ENCODE peak calls at places on chromosomes 16 and 17, in eight cellular contexts. One of them, this sample, is unnamed.

GRCh38 chr17:75896360-75897075 is at the start of gene TRIM65:
- DNase-seq in bronchial epithelial cell: peak
- DNase-seq in kidney: peak
- DNase-seq in transverse colon: peak
- DNase-seq in CD8-positive, alpha-beta T cell: peak
- DNase-seq in heart right ventricle: peak
- DNase-seq in left ventricle myocardium inferior: peak
- DNase-seq in NB4: peak
- DNase-seq in this sample: no peak

GRCh38 chr17:38706625-38707298 is 1.7 kb downstream of the MLLT6 start:
- DNase-seq in bronchial epithelial cell: no peak
- DNase-seq in kidney: peak
- DNase-seq in transverse colon: no peak
- DNase-seq in CD8-positive, alpha-beta T cell: no peak
- DNase-seq in heart right ventricle: no peak
- DNase-seq in left ventricle myocardium inferior: no peak
- DNase-seq in NB4: peak
- DNase-seq in this sample: no peak

GRCh38 chr17:19386276-19386863 is 620 bp downstream of the MFAP4 start:
- DNase-seq in bronchial epithelial cell: peak
- DNase-seq in kidney: peak
- DNase-seq in transverse colon: peak
- DNase-seq in CD8-positive, alpha-beta T cell: no peak
- DNase-seq in heart right ventricle: peak
- DNase-seq in left ventricle myocardium inferior: peak
- DNase-seq in NB4: peak
- DNase-seq in this sample: no peak

GRCh38 chr16:54699656-54700055 is 231.0 kb upstream of the IRX5 start:
- DNase-seq in bronchial epithelial cell: no peak
- DNase-seq in kidney: no peak
- DNase-seq in transverse colon: no peak
- DNase-seq in CD8-positive, alpha-beta T cell: no peak
- DNase-seq in heart right ventricle: no peak
- DNase-seq in left ventricle myocardium inferior: no peak
- DNase-seq in NB4: no peak
- DNase-seq in this sample: no peak

GRCh38 chr17:14470417-14470816 is 169.5 kb downstream of the HS3ST3B1 start:
- DNase-seq in bronchial epithelial cell: no peak
- DNase-seq in kidney: no peak
- DNase-seq in transverse colon: no peak
- DNase-seq in CD8-positive, alpha-beta T cell: no peak
- DNase-seq in heart right ventricle: no peak
- DNase-seq in left ventricle myocardium inferior: no peak
- DNase-seq in NB4: no peak
- DNase-seq in this sample: no peak

GRCh38 chr17:78378225-78379133 is at the start of gene PGS1:
- DNase-seq in bronchial epithelial cell: peak
- DNase-seq in kidney: peak
- DNase-seq in transverse colon: peak
- DNase-seq in CD8-positive, alpha-beta T cell: peak
- DNase-seq in heart right ventricle: peak
- DNase-seq in left ventricle myocardium inferior: peak
- DNase-seq in NB4: peak
- DNase-seq in this sample: no peak

GRCh38 chr16:55487048-55487803 is 8.2 kb downstream of the MMP2 start:
- DNase-seq in bronchial epithelial cell: no peak
- DNase-seq in kidney: no peak
- DNase-seq in transverse colon: no peak
- DNase-seq in CD8-positive, alpha-beta T cell: no peak
- DNase-seq in heart right ventricle: no peak
- DNase-seq in left ventricle myocardium inferior: peak
- DNase-seq in NB4: no peak
- DNase-seq in this sample: no peak

GRCh38 chr17:48611213-48611612 is 396 bp upstream of the HOXB7 start:
- DNase-seq in bronchial epithelial cell: no peak
- DNase-seq in kidney: peak
- DNase-seq in transverse colon: no peak
- DNase-seq in CD8-positive, alpha-beta T cell: no peak
- DNase-seq in heart right ventricle: no peak
- DNase-seq in left ventricle myocardium inferior: no peak
- DNase-seq in NB4: no peak
- DNase-seq in this sample: no peak

GRCh38 chr16:68311316-68311620 is 449 bp downstream of the PRMT7 start:
- DNase-seq in bronchial epithelial cell: no peak
- DNase-seq in kidney: no peak
- DNase-seq in transverse colon: no peak
- DNase-seq in CD8-positive, alpha-beta T cell: no peak
- DNase-seq in heart right ventricle: no peak
- DNase-seq in left ventricle myocardium inferior: no peak
- DNase-seq in NB4: peak
- DNase-seq in this sample: no peak

GRCh38 chr16:30660424-30661251 is 2.4 kb downstream of the FBRS start:
- DNase-seq in bronchial epithelial cell: peak
- DNase-seq in kidney: peak
- DNase-seq in transverse colon: peak
- DNase-seq in CD8-positive, alpha-beta T cell: peak
- DNase-seq in heart right ventricle: no peak
- DNase-seq in left ventricle myocardium inferior: no peak
- DNase-seq in NB4: peak
- DNase-seq in this sample: no peak

GRCh38 chr17:68421486-68421885 is 35.8 kb downstream of the WIPI1 start:
- DNase-seq in bronchial epithelial cell: no peak
- DNase-seq in kidney: no peak
- DNase-seq in transverse colon: no peak
- DNase-seq in CD8-positive, alpha-beta T cell: no peak
- DNase-seq in heart right ventricle: no peak
- DNase-seq in left ventricle myocardium inferior: no peak
- DNase-seq in NB4: no peak
- DNase-seq in this sample: no peak

GRCh38 chr16:9499921-9500593 is 408.6 kb downstream of the HAPSTR1 start:
- DNase-seq in bronchial epithelial cell: no peak
- DNase-seq in kidney: no peak
- DNase-seq in transverse colon: no peak
- DNase-seq in CD8-positive, alpha-beta T cell: no peak
- DNase-seq in heart right ventricle: peak
- DNase-seq in left ventricle myocardium inferior: peak
- DNase-seq in NB4: no peak
- DNase-seq in this sample: no peak

GRCh38 chr17:18158022-18158600 is 25.5 kb upstream of the ALKBH5 start:
- DNase-seq in bronchial epithelial cell: peak
- DNase-seq in kidney: peak
- DNase-seq in transverse colon: peak
- DNase-seq in CD8-positive, alpha-beta T cell: peak
- DNase-seq in heart right ventricle: peak
- DNase-seq in left ventricle myocardium inferior: peak
- DNase-seq in NB4: peak
- DNase-seq in this sample: no peak

GRCh38 chr17:82346342-82347300 is 12.4 kb upstream of the TEX19 start:
- DNase-seq in bronchial epithelial cell: no peak
- DNase-seq in kidney: no peak
- DNase-seq in transverse colon: no peak
- DNase-seq in CD8-positive, alpha-beta T cell: no peak
- DNase-seq in heart right ventricle: no peak
- DNase-seq in left ventricle myocardium inferior: no peak
- DNase-seq in NB4: peak
- DNase-seq in this sample: no peak

GRCh38 chr17:35161281-35161761 is 13.7 kb downstream of the UNC45B start:
- DNase-seq in bronchial epithelial cell: peak
- DNase-seq in kidney: no peak
- DNase-seq in transverse colon: no peak
- DNase-seq in CD8-positive, alpha-beta T cell: peak
- DNase-seq in heart right ventricle: no peak
- DNase-seq in left ventricle myocardium inferior: no peak
- DNase-seq in NB4: peak
- DNase-seq in this sample: no peak

GRCh38 chr16:24837969-24838368 is 7.8 kb upstream of the SLC5A11 start:
- DNase-seq in bronchial epithelial cell: no peak
- DNase-seq in kidney: no peak
- DNase-seq in transverse colon: no peak
- DNase-seq in CD8-positive, alpha-beta T cell: no peak
- DNase-seq in heart right ventricle: no peak
- DNase-seq in left ventricle myocardium inferior: no peak
- DNase-seq in NB4: no peak
- DNase-seq in this sample: no peak

GRCh38 chr16:71288570-71288889 is 672 bp downstream of the CMTR2 start:
- DNase-seq in bronchial epithelial cell: peak
- DNase-seq in kidney: no peak
- DNase-seq in transverse colon: no peak
- DNase-seq in CD8-positive, alpha-beta T cell: no peak
- DNase-seq in heart right ventricle: no peak
- DNase-seq in left ventricle myocardium inferior: no peak
- DNase-seq in NB4: no peak
- DNase-seq in this sample: no peak

GRCh38 chr16:80056334-80056733 is 455.8 kb upstream of the MAF start:
- DNase-seq in bronchial epithelial cell: no peak
- DNase-seq in kidney: no peak
- DNase-seq in transverse colon: no peak
- DNase-seq in CD8-positive, alpha-beta T cell: no peak
- DNase-seq in heart right ventricle: no peak
- DNase-seq in left ventricle myocardium inferior: no peak
- DNase-seq in NB4: no peak
- DNase-seq in this sample: no peak

GRCh38 chr17:82229686-82230626 is 1.1 kb downstream of the SLC16A3 start:
- DNase-seq in bronchial epithelial cell: no peak
- DNase-seq in kidney: peak
- DNase-seq in transverse colon: peak
- DNase-seq in CD8-positive, alpha-beta T cell: no peak
- DNase-seq in heart right ventricle: no peak
- DNase-seq in left ventricle myocardium inferior: no peak
- DNase-seq in NB4: peak
- DNase-seq in this sample: no peak

DNA sequence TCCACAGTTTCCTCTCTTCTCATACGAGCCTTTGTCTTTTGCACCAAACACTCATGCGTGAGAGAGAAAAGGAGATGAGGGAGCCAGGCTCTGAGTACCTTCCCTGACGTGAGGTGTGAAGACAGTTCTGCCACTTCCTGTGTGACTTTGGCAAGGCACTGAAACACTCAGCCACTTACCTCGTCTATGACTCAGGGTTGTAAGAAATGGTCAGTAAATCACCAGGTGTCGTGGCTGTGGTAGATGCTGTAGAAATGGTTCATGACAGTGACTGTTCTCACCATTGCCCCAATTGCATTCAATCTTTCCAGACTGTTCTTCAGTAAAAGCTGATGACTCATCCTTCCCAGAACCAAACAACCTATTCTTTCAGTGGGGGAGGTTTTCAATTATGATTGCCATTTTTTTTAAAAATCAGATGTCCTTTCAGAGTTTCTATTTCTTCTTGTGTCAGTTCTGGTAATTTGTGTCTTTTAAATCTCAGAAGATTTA is 49.2 kb upstream of the CBFA2T3 start:
- DNase-seq in bronchial epithelial cell: peak
- DNase-seq in kidney: no peak
- DNase-seq in transverse colon: no peak
- DNase-seq in CD8-positive, alpha-beta T cell: peak
- DNase-seq in heart right ventricle: no peak
- DNase-seq in left ventricle myocardium inferior: no peak
- DNase-seq in NB4: peak
- DNase-seq in this sample: no peak
- TF ChIP-seq CTCF in bronchial epithelial cell: no peak
- TF ChIP-seq CTCF in kidney: no peak
- TF ChIP-seq CTCF in transverse colon: no peak
- TF ChIP-seq CTCF in CD8-positive, alpha-beta T cell: no peak
- TF ChIP-seq CTCF in heart right ventricle: no peak
- TF ChIP-seq CTCF in left ventricle myocardium inferior: no peak
- TF ChIP-seq CTCF in NB4: no peak
- TF ChIP-seq CTCF in this sample: no peak

DNA sequence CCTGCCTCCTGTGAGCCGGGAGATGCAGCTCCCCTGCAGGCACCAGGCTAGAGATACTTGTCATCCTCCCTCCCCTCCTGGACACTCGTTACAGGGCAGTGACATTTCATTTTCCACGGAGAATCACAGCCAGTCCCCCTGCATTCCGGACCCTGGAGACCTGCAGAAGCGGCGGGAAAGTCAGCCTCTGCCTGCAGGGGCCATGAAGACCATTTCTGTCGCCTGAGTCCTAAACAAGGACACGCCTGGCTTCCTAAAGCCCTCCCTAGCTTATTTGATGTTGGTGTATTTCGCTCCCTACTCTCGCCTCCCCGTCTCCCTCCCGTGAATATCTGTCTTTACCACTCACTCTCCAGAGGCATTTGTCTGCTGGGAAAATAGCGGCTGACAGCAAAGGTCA is 447.4 kb upstream of the CDH5 start:
- DNase-seq in bronchial epithelial cell: no peak
- DNase-seq in kidney: no peak
- DNase-seq in transverse colon: no peak
- DNase-seq in CD8-positive, alpha-beta T cell: no peak
- DNase-seq in heart right ventricle: no peak
- DNase-seq in left ventricle myocardium inferior: no peak
- DNase-seq in NB4: no peak
- DNase-seq in this sample: no peak
- H3K4me3 ChIP-seq in bronchial epithelial cell: no peak
- H3K4me3 ChIP-seq in kidney: no peak
- H3K4me3 ChIP-seq in transverse colon: no peak
- H3K4me3 ChIP-seq in CD8-positive, alpha-beta T cell: no peak
- H3K4me3 ChIP-seq in heart right ventricle: no peak
- H3K4me3 ChIP-seq in left ventricle myocardium inferior: no peak
- H3K4me3 ChIP-seq in NB4: no peak
- H3K4me3 ChIP-seq in this sample: no peak

GRCh38 chr17:1629647-1630310 is 1.1 kb upstream of the SLC43A2 start:
- DNase-seq in bronchial epithelial cell: peak
- DNase-seq in kidney: peak
- DNase-seq in transverse colon: peak
- DNase-seq in CD8-positive, alpha-beta T cell: peak
- DNase-seq in heart right ventricle: peak
- DNase-seq in left ventricle myocardium inferior: peak
- DNase-seq in NB4: peak
- DNase-seq in this sample: no peak
- TF ChIP-seq CTCF in bronchial epithelial cell: peak
- TF ChIP-seq CTCF in kidney: peak
- TF ChIP-seq CTCF in transverse colon: peak
- TF ChIP-seq CTCF in CD8-positive, alpha-beta T cell: peak
- TF ChIP-seq CTCF in heart right ventricle: peak
- TF ChIP-seq CTCF in left ventricle myocardium inferior: peak
- TF ChIP-seq CTCF in NB4: peak
- TF ChIP-seq CTCF in this sample: peak

DNA sequence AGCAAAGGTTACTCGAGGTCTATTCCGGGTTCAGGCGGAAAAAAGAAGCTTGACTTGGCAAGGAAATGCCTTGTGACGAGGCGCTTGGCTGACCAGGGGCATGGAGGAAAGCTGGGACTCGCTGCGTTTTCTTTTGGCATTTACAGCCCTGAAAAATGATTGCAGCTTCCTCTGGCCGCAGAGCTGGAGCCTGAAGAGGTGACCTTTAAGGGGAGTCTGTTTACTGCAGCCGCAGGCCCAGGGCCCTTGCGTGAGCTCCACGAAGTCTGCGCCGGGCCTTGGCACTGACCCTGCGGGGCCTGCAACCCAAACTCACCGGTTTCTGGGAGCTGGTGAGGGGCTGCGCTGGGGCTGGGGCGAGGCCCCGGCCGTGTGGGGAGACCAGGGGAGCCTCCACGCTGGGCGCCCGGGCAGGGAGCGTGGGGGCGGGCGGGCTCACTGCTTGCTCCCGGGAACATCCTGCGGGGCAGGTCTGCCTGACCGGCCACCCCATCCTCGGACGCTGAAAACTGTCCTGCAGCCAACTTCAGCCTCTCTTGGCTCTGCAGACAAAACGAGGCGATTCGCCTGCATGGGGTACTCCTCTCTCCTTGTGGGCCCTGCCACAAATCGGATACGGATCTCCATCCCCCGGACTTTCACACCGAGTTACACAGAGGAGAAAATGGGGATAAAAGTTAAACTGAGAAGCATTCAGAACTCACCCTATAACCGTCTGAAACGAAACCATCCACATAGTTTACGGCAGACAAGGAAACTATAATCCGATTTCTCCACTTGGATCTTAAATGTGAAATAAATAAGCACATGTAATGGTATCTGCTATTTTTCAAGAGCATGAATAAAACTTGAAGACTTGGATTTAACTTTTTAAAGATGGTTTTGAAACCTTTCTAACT is 206.3 kb upstream of the FOXF1 start:
- DNase-seq in bronchial epithelial cell: no peak
- DNase-seq in kidney: peak
- DNase-seq in transverse colon: peak
- DNase-seq in CD8-positive, alpha-beta T cell: no peak
- DNase-seq in heart right ventricle: no peak
- DNase-seq in left ventricle myocardium inferior: no peak
- DNase-seq in NB4: no peak
- DNase-seq in this sample: no peak
- H3K4me3 ChIP-seq in bronchial epithelial cell: no peak
- H3K4me3 ChIP-seq in kidney: no peak
- H3K4me3 ChIP-seq in transverse colon: no peak
- H3K4me3 ChIP-seq in CD8-positive, alpha-beta T cell: no peak
- H3K4me3 ChIP-seq in heart right ventricle: no peak
- H3K4me3 ChIP-seq in left ventricle myocardium inferior: peak
- H3K4me3 ChIP-seq in NB4: no peak
- H3K4me3 ChIP-seq in this sample: no peak

This sample was measured in LNCaP clone FGC.